ENCODE peak calls at places on chromosomes 4 and X, in eight cellular contexts. J, F, Z, P, O, N, I and Y are unnamed samples.

GRCh38 chrX:154602766-154603437 is 16.2 kb downstream of the CTAG1B start:
- DNase-seq in P (no peak), F (no peak), Z (no peak), I (no peak), O (no peak), J (no peak), N (no peak), Y (no peak)

GRCh38 chrX:152959626-152960025 is 34.3 kb downstream of the PNMA5 start:
- DNase-seq in F (no peak), I (no peak), Z (no peak), J (no peak), O (no peak), P (peak; percentile 53), N (no peak), Y (no peak)

GRCh38 chrX:3939967-3940610 is 226.6 kb upstream of the PRKX start:
- DNase-seq in I (no peak), Z (peak; percentile 21), P (no peak), N (peak; percentile 30), F (peak; percentile 41), J (no peak), O (peak; percentile 4), Y (no peak)

GRCh38 chrX:51747671-51748070 is 4.4 kb downstream of the GSPT2 start:
- DNase-seq in J (no peak), I (no peak), Z (no peak), F (no peak), N (no peak), O (no peak), P (no peak), Y (no peak)

GRCh38 chr4:186471441-186471840 is 83.9 kb downstream of the MTNR1A start:
- DNase-seq in Z (no peak), J (no peak), I (no peak), P (no peak), O (no peak), N (no peak), F (no peak), Y (no peak)

GRCh38 chrX:134836497-134836968 is 154.3 kb upstream of the SMIM10 start:
- DNase-seq in N (peak; percentile 45), I (no peak), F (no peak), Z (no peak), J (no peak), O (peak; percentile 39), P (no peak), Y (no peak)

GRCh38 chrX:39869846-39870601 is 227.7 kb downstream of the BCOR start:
- DNase-seq in I (no peak), F (no peak), Z (no peak), J (peak; percentile 61), P (no peak), O (peak; percentile 61), N (peak; percentile 53), Y (no peak)

GRCh38 chr4:182513534-182514291 is 270.5 kb downstream of the TENM3 start:
- DNase-seq in N (no peak), F (no peak), O (no peak), Z (no peak), P (no peak), I (no peak), J (no peak), Y (no peak)

GRCh38 chr4:86594559-86595425 is 677 bp downstream of the PTPN13 start:
- DNase-seq in P (peak; percentile 69), O (peak; percentile 67), N (peak; percentile 82), Z (no peak), I (no peak), J (no peak), F (peak; percentile 78), Y (no peak)

GRCh38 chr4:159248383-159249178 is 145.7 kb downstream of the RAPGEF2 start:
- DNase-seq in J (no peak), Z (no peak), F (no peak), N (peak; percentile 94), O (no peak), P (no peak), I (no peak), Y (no peak)

GRCh38 chr4:119130365-119131065 is 5.1 kb upstream of the MYOZ2 start:
- DNase-seq in P (no peak), J (no peak), I (no peak), Z (no peak), N (peak; percentile 41), F (no peak), O (no peak), Y (no peak)

GRCh38 chr4:137531121-137531520 is 1.2 kb downstream of the PCDH18 start:
- DNase-seq in O (no peak), N (peak; percentile 77), J (no peak), I (no peak), F (peak; percentile 30), P (no peak), Z (no peak), Y (no peak)

GRCh38 chr4:31283689-31284088 is 563.5 kb downstream of the PCDH7 start:
- DNase-seq in Z (no peak), N (no peak), O (no peak), J (no peak), I (no peak), F (no peak), P (no peak), Y (no peak)

GRCh38 chr4:10369517-10369916 is 87.7 kb downstream of the ZNF518B start:
- DNase-seq in Z (no peak), O (peak; percentile 52), P (no peak), F (no peak), I (no peak), J (no peak), N (no peak), Y (no peak)

GRCh38 chr4:150135134-150135773 is 57.0 kb downstream of the DCLK2 start:
- DNase-seq in J (no peak), Z (no peak), P (no peak), I (no peak), O (no peak), F (no peak), N (peak; percentile 17), Y (no peak)

GRCh38 chrX:54178100-54178940 is 4.7 kb downstream of the FAM120C start:
- DNase-seq in N (peak; percentile 80), Z (no peak), J (no peak), O (peak; percentile 72), P (no peak), F (no peak), I (no peak), Y (no peak)

GRCh38 chrX:1403228-1403627 is 11.3 kb upstream of the SLC25A6 start:
- DNase-seq in P (peak; percentile 48), I (no peak), N (no peak), Z (no peak), F (no peak), O (no peak), J (no peak), Y (no peak)

GRCh38 chr4:113540859-113541258 is 220.7 kb downstream of the CAMK2D start:
- DNase-seq in J (no peak), P (no peak), Z (no peak), I (no peak), N (peak; percentile 29), F (no peak), O (no peak), Y (no peak)

GRCh38 chrX:109600114-109600710 is 24.8 kb downstream of the KCNE5 start:
- DNase-seq in I (no peak), N (peak; percentile 26), P (no peak), F (peak; percentile 69), Z (no peak), O (no peak), J (no peak), Y (no peak)

GRCh38 chr4:24003476-24003875 is 113.6 kb upstream of the PPARGC1A start:
- DNase-seq in F (peak; percentile 26), P (no peak), O (no peak), J (no peak), N (peak; percentile 7), Z (no peak), I (no peak), Y (no peak)

GRCh38 chr4:82223715-82224114 is 150.1 kb downstream of the HNRNPD start:
- DNase-seq in F (no peak), P (peak; percentile 67), J (no peak), I (no peak), N (peak; percentile 1), Z (peak; percentile 82), O (no peak), Y (no peak)

GRCh38 chrX:44439242-44439641 is 95.8 kb upstream of the EFHC2 start:
- DNase-seq in J (no peak), N (no peak), Z (no peak), F (no peak), O (no peak), P (no peak), I (no peak), Y (no peak)

GRCh38 chr4:56908206-56909082 is 744 bp downstream of the REST start:
- DNase-seq in Z (peak; percentile 83), J (peak; percentile 65), P (peak; percentile 76), F (peak; percentile 95), N (peak; percentile 71), O (peak; percentile 64), I (peak; percentile 7), Y (peak; percentile 67)

GRCh38 chrX:150200820-150201287 is 162.3 kb upstream of the MAMLD1 start:
- DNase-seq in F (no peak), N (peak; percentile 97), I (peak; percentile 13), O (peak; percentile 98), J (no peak), P (peak; percentile 82), Z (no peak), Y (peak; percentile 90)
- TF ChIP-seq CTCF in F (no peak), N (no peak), I (no peak), O (no peak), J (no peak), P (no peak), Z (no peak), Y (no peak)

GRCh38 chr4:30264465-30264864 is 455.7 kb upstream of the PCDH7 start:
- DNase-seq in P (no peak), Z (no peak), N (no peak), O (no peak), F (no peak), I (no peak), J (no peak), Y (no peak)

GRCh38 chr4:30268370-30268769 is 451.8 kb upstream of the PCDH7 start:
- DNase-seq in J (no peak), O (no peak), I (no peak), P (no peak), Z (no peak), F (no peak), N (no peak), Y (no peak)

GRCh38 chr4:30269850-30270249 is 450.3 kb upstream of the PCDH7 start:
- DNase-seq in N (peak; percentile 1), J (no peak), Z (no peak), F (no peak), P (no peak), I (no peak), O (peak; percentile 32), Y (no peak)
- TF ChIP-seq CTCF in N (peak; percentile 23), J (no peak), Z (peak; percentile 56), F (peak; percentile 54), P (no peak), I (no peak), O (peak; percentile 61), Y (peak; percentile 62)

GRCh38 chrX:7191681-7192110 is 43.7 kb upstream of the PUDP start:
- DNase-seq in O (no peak), I (no peak), P (no peak), J (no peak), F (no peak), Z (peak; percentile 14), N (no peak), Y (no peak)
- TF ChIP-seq CTCF in O (no peak), I (no peak), P (no peak), J (no peak), F (peak; percentile 28), Z (peak; percentile 60), N (peak; percentile 32), Y (no peak)

DNA sequence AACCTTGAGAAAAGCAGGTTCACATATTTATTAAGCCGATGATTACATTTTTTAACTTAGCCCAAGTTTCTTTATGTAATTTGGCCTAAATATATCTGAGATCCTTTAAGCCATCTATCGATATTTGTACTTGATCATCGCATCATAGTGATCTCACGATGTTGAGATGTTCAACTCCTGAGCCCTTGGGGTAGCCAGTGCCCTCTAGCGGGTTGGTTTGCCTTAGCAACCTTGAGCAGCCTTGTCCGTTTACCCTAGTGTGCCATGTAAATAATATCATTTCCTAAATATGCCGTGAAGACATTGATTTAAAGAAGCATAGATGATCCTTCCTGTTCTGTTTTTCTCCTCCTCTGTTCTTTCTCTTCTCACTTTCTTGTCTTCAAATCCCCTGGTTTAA is 432.2 kb downstream of the RPA4 start:
- DNase-seq in J (no peak), F (no peak), P (no peak), N (no peak), I (no peak), Z (no peak), O (no peak), Y (no peak)
- TF ChIP-seq CTCF in J (no peak), F (peak; percentile 37), P (no peak), N (no peak), I (no peak), Z (no peak), O (peak; percentile 11), Y (no peak)